ENCODE peak calls at places on chromosomes 6 and 20, in five cellular contexts. P, E, N, V and Q are unnamed samples.

GRCh38 chr20:46128310-46129151 is 10.4 kb downstream of the CD40 start:
- DNase-seq in P (peak; percentile 75), E (no peak), N (no peak), V (no peak), Q (peak; percentile 51)

GRCh38 chr6:23181301-23182110 is 612.1 kb downstream of the HDGFL1 start:
- DNase-seq in P (peak; percentile 4), E (no peak), N (no peak), V (no peak), Q (no peak)

GRCh38 chr20:63898882-63899558 is 4.1 kb downstream of the DNAJC5 start:
- DNase-seq in P (no peak), E (no peak), N (no peak), V (no peak), Q (no peak)

GRCh38 chr6:12403946-12404647 is 113.9 kb downstream of the EDN1 start:
- DNase-seq in P (no peak), E (no peak), N (no peak), V (no peak), Q (no peak)

GRCh38 chr6:31814677-31815024 is 432 bp downstream of the HSPA1L start:
- DNase-seq in P (peak; percentile 96), E (peak; percentile 98), N (peak; percentile 99), V (peak; percentile 95), Q (peak; percentile 99)

GRCh38 chr6:150418825-150419594 is 50.2 kb downstream of the IYD start:
- DNase-seq in P (peak; percentile 69), E (peak; percentile 72), N (peak; percentile 75), V (peak; percentile 78), Q (peak; percentile 72)

GRCh38 chr6:150301871-150302800 is 66.7 kb upstream of the IYD start:
- DNase-seq in P (no peak), E (no peak), N (no peak), V (no peak), Q (peak; percentile 57)

GRCh38 chr6:42199106-42199981 is 4.6 kb upstream of the GUCA1B start:
- DNase-seq in P (no peak), E (no peak), N (no peak), V (no peak), Q (no peak)

GRCh38 chr20:51767867-51768758 is at the start of gene ATP9A:
- DNase-seq in P (peak; percentile 76), E (peak; percentile 34), N (peak; percentile 69), V (no peak), Q (peak; percentile 67)

GRCh38 chr20:60271597-60271996 is 313.4 kb downstream of the CDH26 start:
- DNase-seq in P (peak; percentile 28), E (no peak), N (no peak), V (no peak), Q (peak; percentile 10)

GRCh38 chr6:147063469-147064031 is 140.7 kb upstream of the STXBP5 start:
- DNase-seq in P (no peak), E (no peak), N (no peak), V (no peak), Q (no peak)

GRCh38 chr6:24122139-24122538 is 3.9 kb upstream of the NRSN1 start:
- DNase-seq in P (no peak), E (no peak), N (no peak), V (no peak), Q (no peak)

GRCh38 chr6:169109821-169110220 is 143.8 kb downstream of the THBS2 start:
- DNase-seq in P (no peak), E (no peak), N (no peak), V (no peak), Q (no peak)

GRCh38 chr6:5499644-5500306 is 238.5 kb downstream of the FARS2 start:
- DNase-seq in P (no peak), E (no peak), N (no peak), V (no peak), Q (no peak)

GRCh38 chr6:137623293-137623692 is 129.1 kb upstream of the OLIG3 start:
- DNase-seq in P (no peak), E (no peak), N (no peak), V (no peak), Q (no peak)

GRCh38 chr6:18028332-18028731 is 40.9 kb upstream of the KIF13A start:
- DNase-seq in P (no peak), E (no peak), N (no peak), V (no peak), Q (no peak)

GRCh38 chr6:31144970-31145340 is 6.1 kb upstream of the PSORS1C2 start:
- DNase-seq in P (no peak), E (no peak), N (no peak), V (no peak), Q (no peak)

GRCh38 chr20:19880256-19881079 is 122.4 kb downstream of the RIN2 start:
- DNase-seq in P (no peak), E (no peak), N (no peak), V (no peak), Q (no peak)

GRCh38 chr6:170269151-170269872 is 21.6 kb downstream of the DLL1 start:
- DNase-seq in P (peak; percentile 42), E (no peak), N (no peak), V (peak; percentile 50), Q (no peak)

GRCh38 chr6:139985236-139985815 is 610.9 kb upstream of the CITED2 start:
- DNase-seq in P (no peak), E (no peak), N (no peak), V (no peak), Q (no peak)
- TF ChIP-seq CTCF in P (no peak), E (no peak), N (no peak), V (no peak), Q (no peak)

GRCh38 chr6:165056292-165056691 is 253.1 kb downstream of the C6orf118 start:
- DNase-seq in P (no peak), E (no peak), N (no peak), V (no peak), Q (no peak)
- H3K4me3 ChIP-seq in P (no peak overlapping the region), E (no peak overlapping the region), N (no peak overlapping the region), V (no peak overlapping the region), Q (no peak overlapping the region)

GRCh38 chr20:839015-839414 is 5.5 kb downstream of the FAM110A start:
- DNase-seq in P (no peak), E (no peak), N (no peak), V (peak; percentile 5), Q (no peak)

GRCh38 chr20:839626-840025 is 6.1 kb downstream of the FAM110A start:
- DNase-seq in P (no peak), E (no peak), N (no peak), V (no peak), Q (no peak)

GRCh38 chr20:841568-842546 is 8.3 kb downstream of the FAM110A start:
- DNase-seq in P (peak; percentile 53), E (no peak), N (no peak), V (peak; percentile 80), Q (peak; percentile 74)

GRCh38 chr20:840858-841567 is 7.5 kb downstream of the FAM110A start:
- DNase-seq in P (peak; percentile 30), E (no peak), N (no peak), V (peak; percentile 83), Q (no peak)

DNA sequence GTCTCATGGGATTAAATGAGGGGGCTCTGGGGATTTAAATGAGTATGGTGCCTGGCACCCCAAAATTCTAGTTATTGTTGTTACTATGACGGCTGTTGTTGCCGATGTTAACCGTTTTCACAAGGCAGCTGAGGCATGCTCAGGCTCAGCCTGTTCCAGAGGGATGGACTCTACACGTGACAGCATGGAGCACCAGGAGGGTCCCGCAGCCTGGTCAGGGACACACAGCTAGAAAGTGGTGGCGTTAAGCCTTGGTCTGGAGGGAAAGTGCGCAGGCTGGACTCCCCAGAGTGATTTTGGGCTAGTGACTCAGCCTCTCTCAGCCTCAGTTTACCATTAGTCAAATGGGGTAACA is 7.0 kb downstream of the FAM110A start:
- DNase-seq in P (no peak), E (no peak), N (no peak), V (no peak), Q (no peak)
- H3K4me1 ChIP-seq in P (peaks cover 3% of the 10 kb centered on the region), E (peaks cover 17% of the 10 kb centered on the region), N (peaks cover 14% of the 10 kb centered on the region), V (peaks cover 66% of the 10 kb centered on the region), Q (peaks cover 32% of the 10 kb centered on the region)

GRCh38 chr20:56187791-56188190 is 60.7 kb upstream of the MC3R start:
- DNase-seq in P (peak; percentile 30), E (no peak), N (no peak), V (no peak), Q (no peak)
- TF ChIP-seq CTCF in P (peak; percentile 52), E (peak; percentile 28), N (no peak), V (no peak), Q (no peak)

DNA sequence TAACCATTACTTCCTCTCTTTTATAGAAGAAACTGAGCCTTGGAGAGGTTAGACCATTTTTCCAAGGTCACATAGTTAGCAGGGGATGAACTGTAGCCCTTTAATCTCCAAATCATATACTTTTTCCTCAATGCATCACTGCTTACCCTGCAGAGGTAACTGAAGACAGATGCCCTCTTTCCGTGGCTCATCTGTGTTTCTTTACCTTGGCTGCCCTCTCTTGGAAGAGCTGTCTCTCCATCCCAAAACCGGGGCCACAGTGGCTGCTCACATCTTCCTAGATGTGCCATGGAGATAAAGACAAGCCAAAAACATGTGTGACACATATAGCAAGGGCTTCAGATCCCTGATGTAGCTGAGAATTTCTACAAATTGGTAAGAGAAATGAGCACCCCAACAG is 581 bp upstream of the ALDH8A1 start:
- DNase-seq in P (no peak), E (no peak), N (no peak), V (no peak), Q (no peak)
- H3K4me3 ChIP-seq in P (no peak overlapping the region), E (no peak overlapping the region), N (no peak overlapping the region), V (no peak overlapping the region), Q (no peak overlapping the region)

GRCh38 chr20:33070413-33071053 is 8.9 kb upstream of the BPIFB4 start:
- DNase-seq in P (no peak), E (no peak), N (no peak), V (no peak), Q (no peak)

GRCh38 chr20:33065785-33066184 is 12.1 kb downstream of the BPIFB3 start:
- DNase-seq in P (no peak), E (no peak), N (no peak), V (no peak), Q (no peak)

GRCh38 chr20:33069706-33070105 is 9.7 kb upstream of the BPIFB4 start:
- DNase-seq in P (no peak), E (no peak), N (no peak), V (no peak), Q (no peak)

GRCh38 chr20:33071198-33071597 is 8.2 kb upstream of the BPIFB4 start:
- DNase-seq in P (no peak), E (no peak), N (no peak), V (no peak), Q (no peak)

DNA sequence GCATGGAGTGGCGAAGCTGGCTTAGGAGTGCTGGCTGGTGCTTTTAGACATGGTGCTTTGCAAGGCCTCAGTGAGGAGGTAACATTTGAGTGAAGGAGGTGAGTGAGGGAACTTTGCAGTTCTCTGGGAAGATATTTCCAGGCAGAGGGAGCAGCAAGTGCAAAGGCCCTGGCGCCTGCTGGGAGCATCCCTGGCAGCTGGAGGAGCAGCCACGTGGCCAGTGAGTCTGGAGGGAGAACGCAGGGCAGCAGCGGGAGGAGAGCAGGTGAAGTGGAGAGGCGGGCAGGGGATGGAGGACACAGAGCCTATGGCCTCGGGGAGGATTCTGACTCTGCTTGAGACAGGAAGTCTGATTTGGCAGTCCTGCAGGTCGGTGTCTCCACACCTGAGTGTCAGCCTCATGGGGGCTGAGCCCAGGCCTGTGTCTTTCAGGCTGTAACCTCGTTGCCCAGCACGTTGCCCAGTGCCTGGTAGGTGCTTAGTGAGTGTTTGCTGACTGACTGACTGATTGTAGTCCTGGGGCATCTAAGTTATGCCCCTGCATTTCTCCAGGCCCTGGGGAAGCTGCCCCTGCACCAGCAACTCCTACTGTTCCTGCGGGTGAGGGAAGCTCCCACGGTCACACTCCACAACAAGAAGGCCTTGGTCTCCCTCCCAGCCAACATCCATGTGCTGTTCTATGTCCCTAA is 11.0 kb upstream of the BPIFB4 start:
- DNase-seq in P (no peak), E (no peak), N (no peak), V (no peak), Q (no peak)
- H3K4me1 ChIP-seq in P (no peaks in the 10 kb centered on the region), E (no peaks in the 10 kb centered on the region), N (no peaks in the 10 kb centered on the region), V (no peaks in the 10 kb centered on the region), Q (no peaks in the 10 kb centered on the region)